ENCODE peak calls at places on chromosomes 2 and 18, in five cellular contexts. G is kidney, J is thyroid gland, T is osteocyte, M is coronary artery. D is an unnamed sample.

GRCh38 chr2:120541553-120541932 is 194.1 kb upstream of the GLI2 start:
- DNase-seq in G (no peak), J (no peak), T (no peak), M (no peak), D (no peak)

GRCh38 chr18:79413025-79413424 is 17.3 kb downstream of the NFATC1 start:
- DNase-seq in G (peak; percentile 44), J (no peak), T (no peak), M (no peak), D (no peak)

GRCh38 chr2:118375907-118376306 is 287.6 kb downstream of the INSIG2 start:
- DNase-seq in G (no peak), J (no peak), T (no peak), M (no peak), D (no peak)

GRCh38 chr2:173521450-173522192 is 166.9 kb downstream of the CDCA7 start:
- DNase-seq in G (no peak), J (no peak), T (no peak), M (no peak), D (no peak)

GRCh38 chr2:164937864-164938401 is 17.4 kb downstream of the SLC38A11 start:
- DNase-seq in G (no peak), J (no peak), T (no peak), M (no peak), D (no peak)

GRCh38 chr2:46009772-46010171 is 287.4 kb upstream of the EPAS1 start:
- DNase-seq in G (no peak), J (no peak), T (no peak), M (no peak), D (no peak)

GRCh38 chr2:172246649-172247048 is 143.9 kb upstream of the DLX2 start:
- DNase-seq in G (no peak), J (no peak), T (no peak), M (no peak), D (no peak)

GRCh38 chr18:54149078-54149697 is 75.3 kb downstream of the MBD2 start:
- DNase-seq in G (no peak), J (peak; percentile 24), T (no peak), M (no peak), D (no peak)

GRCh38 chr18:67281746-67282145 is 234.8 kb downstream of the DSEL start:
- DNase-seq in G (no peak), J (no peak), T (no peak), M (no peak), D (no peak)

GRCh38 chr18:59696311-59697235 is 650 bp downstream of the CCBE1 start:
- DNase-seq in G (no peak), J (peak; percentile 17), T (no peak), M (no peak), D (no peak)
- TF ChIP-seq CTCF in G (no peak), J (no peak), T (no peak), M (no peak), D (no peak)

GRCh38 chr2:40499437-40499836 is 47.5 kb upstream of the SLC8A1 start:
- DNase-seq in G (no peak), J (no peak), T (no peak), M (no peak), D (no peak)

GRCh38 chr2:40497251-40497859 is 45.5 kb upstream of the SLC8A1 start:
- DNase-seq in G (no peak), J (no peak), T (no peak), M (no peak), D (no peak)
- TF ChIP-seq CTCF in G (no peak), J (no peak), T (no peak), M (no peak), D (no peak)

GRCh38 chr2:187593697-187594096 is 39.5 kb upstream of the TFPI start:
- DNase-seq in G (no peak), J (no peak), T (no peak), M (no peak), D (no peak)

GRCh38 chr2:187586091-187586632 is 31.9 kb upstream of the TFPI start:
- DNase-seq in G (no peak), J (no peak), T (no peak), M (no peak), D (no peak)

GRCh38 chr2:187594801-187595200 is 40.6 kb upstream of the TFPI start:
- DNase-seq in G (no peak), J (no peak), T (no peak), M (no peak), D (no peak)

GRCh38 chr2:187593098-187593497 is 38.9 kb upstream of the TFPI start:
- DNase-seq in G (no peak), J (no peak), T (no peak), M (no peak), D (no peak)

GRCh38 chr2:187590175-187590574 is 35.9 kb upstream of the TFPI start:
- DNase-seq in G (no peak), J (no peak), T (no peak), M (no peak), D (no peak)
- TF ChIP-seq CTCF in G (no peak), J (no peak), T (no peak), M (no peak), D (no peak)

GRCh38 chr18:24173997-24174396 is 35.1 kb downstream of the CABYR start:
- DNase-seq in G (no peak), J (no peak), T (no peak), M (no peak), D (no peak)

GRCh38 chr18:24170389-24170788 is 31.5 kb downstream of the CABYR start:
- DNase-seq in G (no peak), J (no peak), T (no peak), M (no peak), D (no peak)

GRCh38 chr18:24168496-24168895 is 29.6 kb downstream of the CABYR start:
- DNase-seq in G (no peak), J (no peak), T (no peak), M (no peak), D (no peak)
- TF ChIP-seq CTCF in G (no peak), J (no peak), T (no peak), M (no peak), D (no peak)

GRCh38 chr2:131152065-131152464 is 46.9 kb downstream of the PLEKHB2 start:
- DNase-seq in G (peak; percentile 70), J (no peak), T (no peak), M (no peak), D (no peak)
- TF ChIP-seq CTCF in G (no peak), J (no peak), T (no peak), M (no peak), D (no peak)

GRCh38 chr2:23241106-23241505 is 143.9 kb upstream of the KLHL29 start:
- DNase-seq in G (no peak), J (no peak), T (no peak), M (peak; percentile 19), D (no peak)
- TF ChIP-seq CTCF in G (no peak), J (no peak), T (no peak), M (no peak), D (no peak)

DNA sequence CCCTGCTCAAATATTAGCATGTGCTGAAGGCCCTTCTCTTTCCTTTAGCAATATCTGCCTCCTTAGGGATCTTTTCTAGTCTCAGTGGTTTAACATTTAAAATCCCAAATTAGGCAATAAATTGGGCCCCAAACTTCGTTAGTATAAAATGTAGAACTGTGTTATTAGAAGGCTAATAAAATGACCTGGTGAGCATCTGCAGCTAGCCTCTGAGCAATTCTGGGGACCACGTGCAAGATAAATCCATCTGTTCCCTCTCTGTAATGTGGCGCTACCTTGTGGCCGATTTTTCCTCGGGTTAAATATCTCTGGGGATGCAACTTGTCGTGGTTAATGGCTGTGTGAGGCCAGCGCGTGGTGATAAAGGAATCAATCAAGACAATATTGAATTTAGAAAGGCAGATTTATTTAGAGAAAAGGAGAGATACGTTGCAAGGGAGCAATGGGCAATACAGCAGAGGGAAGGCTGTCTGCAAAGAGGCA is 18.7 kb upstream of the IL36G start:
- DNase-seq in G (no peak), J (no peak), T (peak; percentile 42), M (no peak), D (no peak)
- TF ChIP-seq CTCF in G (no peak), J (no peak), T (no peak), M (peak; percentile 16), D (peak; percentile 35)

GRCh38 chr2:100246163-100247145 is 75.8 kb downstream of the LONRF2 start:
- DNase-seq in G (no peak), J (no peak), T (no peak), M (peak; percentile 53), D (no peak)
- TF ChIP-seq CTCF in G (peak; percentile 28), J (no peak), T (peak; percentile 43), M (peak; percentile 13), D (no peak)

GRCh38 chr2:206556357-206556949 is 85.8 kb upstream of the FAM237A start:
- DNase-seq in G (no peak), J (no peak), T (no peak), M (no peak), D (no peak)
- TF ChIP-seq CTCF in G (peak; percentile 14), J (peak; percentile 48), T (peak; percentile 62), M (no peak), D (no peak)

D was measured in natural killer cell.